ENCODE peak calls at places on chromosomes 12 and 14, in four cellular contexts. W, Z, Q and V are unnamed samples.

GRCh38 chr14:90274019-90274418 is 17.7 kb downstream of the PSMC1 start:
- DNase-seq in W (peak), Z (no peak), Q (no peak), V (no peak)

GRCh38 chr14:67187210-67187609 is 2.0 kb upstream of the GARIN2 start:
- DNase-seq in W (no peak), Z (peak), Q (no peak), V (no peak)

GRCh38 chr14:92880351-92880750 is 42.6 kb upstream of the CHGA start:
- DNase-seq in W (no peak), Z (peak), Q (no peak), V (no peak)

GRCh38 chr12:54649825-54650224 is 1.7 kb upstream of the DCD start:
- DNase-seq in W (no peak), Z (no peak), Q (no peak), V (no peak)

GRCh38 chr12:42306297-42306696 is 19.6 kb downstream of the ZCRB1 start:
- DNase-seq in W (no peak), Z (no peak), Q (no peak), V (no peak)

GRCh38 chr12:55692631-55693322 is 14.9 kb downstream of the ITGA7 start:
- DNase-seq in W (peak), Z (no peak), Q (no peak), V (no peak)

GRCh38 chr14:100842799-100843198 is 16.9 kb downstream of the MEG3 start:
- DNase-seq in W (no peak), Z (peak), Q (no peak), V (no peak)

GRCh38 chr14:104708606-104709268 is 15.3 kb upstream of the ADSS1 start:
- DNase-seq in W (peak), Z (no peak), Q (peak), V (no peak)

GRCh38 chr12:124422570-124423523 is 128.0 kb downstream of the RFLNA start:
- DNase-seq in W (peak), Z (peak), Q (peak), V (peak)

GRCh38 chr14:99758121-99758871 is 34.9 kb upstream of the EML1 start:
- DNase-seq in W (no peak), Z (peak), Q (no peak), V (no peak)

GRCh38 chr12:130714091-130714590 is 2.0 kb downstream of the RIMBP2 start:
- DNase-seq in W (peak), Z (no peak), Q (no peak), V (no peak)

GRCh38 chr12:60100150-60100549 is 504.3 kb downstream of the SLC16A7 start:
- DNase-seq in W (no peak), Z (no peak), Q (no peak), V (no peak)

DNA sequence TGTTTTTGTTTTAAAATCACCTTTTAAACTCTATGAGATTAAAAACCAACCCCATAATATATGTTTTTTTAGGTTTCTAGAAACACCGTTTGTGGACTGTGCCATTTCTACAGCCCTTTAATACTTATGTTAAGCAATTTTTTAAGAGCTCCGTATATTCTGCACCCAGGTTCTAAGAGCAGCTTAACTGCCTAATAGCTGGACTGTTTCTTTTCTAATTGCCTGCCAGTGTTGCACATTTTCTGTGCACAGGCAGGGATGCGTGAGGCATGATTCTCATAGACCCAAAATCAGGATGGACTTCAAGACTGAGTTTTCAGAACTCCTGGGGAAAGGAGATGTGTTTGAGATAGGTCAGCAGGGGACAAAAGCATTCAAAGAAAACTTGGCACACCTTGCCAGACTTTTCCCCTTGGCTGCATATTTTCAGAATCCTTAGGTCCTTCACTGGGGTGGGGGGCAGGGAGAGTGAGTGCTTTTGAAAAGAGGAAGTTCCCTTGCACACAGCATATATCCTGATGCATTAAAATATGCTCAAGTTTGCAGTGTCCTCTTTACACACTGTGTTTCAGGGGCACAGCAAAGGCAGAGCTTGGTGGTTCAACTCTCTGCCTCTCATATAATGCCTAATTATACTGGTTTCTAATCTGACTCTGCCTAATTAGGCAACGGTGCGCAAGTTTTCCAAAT is 27.9 kb downstream of the TMEM30B start:
- DNase-seq in W (peak), Z (no peak), Q (no peak), V (no peak)
- TF ChIP-seq CTCF in W (no peak), Z (no peak), Q (no peak), V (no peak)

GRCh38 chr12:107774349-107775029 is at the start of gene ASCL4:
- DNase-seq in W (no peak), Z (no peak), Q (no peak), V (no peak)
- TF ChIP-seq CTCF in W (no peak), Z (no peak), Q (no peak), V (no peak)

DNA sequence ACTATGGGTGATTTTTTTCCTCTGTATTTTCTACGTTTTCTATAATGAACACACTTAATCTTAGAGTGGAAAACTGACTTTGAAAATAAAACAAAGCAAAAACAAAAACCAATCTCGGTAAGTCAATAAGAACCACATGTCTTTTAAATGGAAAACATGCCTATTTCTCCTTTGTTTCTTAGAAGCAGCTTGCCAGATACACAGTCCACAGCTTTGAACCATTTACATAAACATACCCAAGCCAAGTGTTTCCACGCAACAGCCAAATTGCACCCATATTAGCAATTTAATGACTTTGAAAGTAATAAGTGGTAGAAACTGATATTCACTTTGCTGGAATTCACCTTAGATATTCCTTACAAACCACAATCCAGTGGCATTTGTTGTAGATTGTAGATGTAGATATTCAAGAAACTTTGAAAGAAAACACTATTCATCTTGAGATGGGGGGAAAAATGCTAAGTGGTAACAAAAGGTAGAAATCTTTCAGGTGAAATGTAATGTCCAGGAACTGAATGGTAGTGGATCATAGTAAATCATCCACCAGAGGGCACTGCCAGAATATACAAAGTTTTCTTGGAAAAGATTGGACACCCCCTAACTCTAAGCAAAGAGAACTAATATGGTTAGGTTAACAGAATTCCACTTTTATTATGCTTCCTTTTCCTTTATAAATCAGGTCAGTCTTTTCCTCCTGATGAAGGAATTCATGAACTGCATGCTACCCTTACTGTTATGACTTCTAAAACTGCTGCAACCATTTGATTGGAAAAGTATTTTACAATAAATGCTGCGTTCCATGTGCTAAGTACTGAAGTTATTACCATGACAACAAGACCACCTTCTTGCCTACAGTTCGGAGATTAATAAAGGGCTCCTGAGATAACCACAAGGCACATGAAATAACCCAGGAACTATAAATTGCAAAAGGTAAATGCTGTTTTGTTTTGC is 69.8 kb downstream of the RERG start:
- DNase-seq in W (no peak), Z (peak), Q (peak), V (no peak)
- TF ChIP-seq CTCF in W (no peak), Z (peak), Q (peak), V (peak)

DNA sequence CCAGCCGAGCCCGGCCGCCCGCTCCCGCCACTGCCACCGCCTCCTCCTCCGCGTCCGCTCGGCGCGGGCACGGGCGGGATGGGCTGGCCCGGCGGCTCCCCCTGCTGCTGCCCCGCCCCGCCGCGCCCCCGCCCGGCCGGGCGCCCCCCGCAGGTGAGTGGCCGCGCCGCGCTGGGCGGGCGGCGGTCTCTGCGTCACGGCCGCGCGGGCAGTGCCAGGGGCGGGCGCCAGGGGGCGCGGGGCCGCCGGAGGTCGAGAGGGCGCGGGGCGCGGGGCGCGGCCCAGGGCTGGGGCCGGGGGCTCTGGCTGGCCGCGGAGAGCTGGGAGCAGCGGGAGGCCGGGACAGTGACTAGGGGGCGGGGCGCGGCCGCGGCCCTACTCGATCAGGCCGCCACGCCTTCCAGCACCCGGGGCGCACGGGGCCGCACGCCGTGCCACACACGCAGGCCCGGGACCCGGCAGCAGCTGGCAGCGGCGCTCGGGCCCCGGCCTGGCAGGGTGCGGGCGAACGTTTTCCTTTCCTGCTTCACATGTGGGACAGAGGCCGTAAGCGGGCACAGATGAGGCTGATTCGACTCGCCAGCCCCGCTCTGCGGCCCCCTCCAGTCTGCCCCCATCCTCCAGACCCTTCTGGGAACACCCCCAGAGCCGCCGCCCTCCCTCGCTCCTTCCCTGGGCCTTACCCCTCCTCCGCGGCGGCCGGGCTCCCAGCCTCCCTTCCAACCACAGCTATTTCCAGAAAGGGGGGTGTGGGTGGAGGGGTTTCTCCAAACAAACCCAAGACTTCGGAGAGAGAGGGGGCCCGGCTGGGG is 2.4 kb upstream of the TNS2 start:
- DNase-seq in W (peak), Z (no peak), Q (peak), V (peak)
- TF ChIP-seq CTCF in W (no peak), Z (peak), Q (no peak), V (peak)

DNA sequence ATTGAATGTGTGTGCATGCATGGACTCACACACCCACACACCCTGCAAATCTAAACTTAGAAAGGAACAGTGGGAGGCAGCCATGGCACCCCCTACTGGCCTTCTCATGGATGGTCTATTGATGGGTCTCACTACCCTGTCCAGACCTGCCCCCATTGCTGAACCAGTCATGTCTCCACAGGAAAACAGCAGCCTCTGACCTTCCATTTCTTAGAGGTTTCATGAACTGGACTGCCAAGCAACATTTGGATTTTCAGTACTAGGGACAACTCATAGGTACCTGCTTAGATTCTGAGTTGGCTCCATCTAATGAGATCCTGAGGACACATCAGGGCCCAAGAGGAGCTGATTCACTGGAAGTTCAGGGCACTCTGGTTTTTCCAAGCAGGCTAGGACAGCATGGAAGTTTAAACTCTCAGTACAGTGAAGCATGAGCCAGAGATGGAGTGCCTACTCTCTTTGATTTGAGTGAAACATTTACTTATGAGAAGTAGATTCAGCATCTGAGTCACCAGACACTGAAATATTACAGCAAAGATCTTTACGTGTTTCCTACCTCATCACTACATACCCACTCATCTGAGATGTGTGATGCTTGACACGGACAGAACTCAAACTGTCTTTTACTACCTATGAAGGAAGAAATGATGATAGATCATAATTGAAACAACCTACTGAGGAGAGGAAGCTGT is 98.9 kb upstream of the PLEKHG7 start:
- DNase-seq in W (no peak), Z (peak), Q (no peak), V (no peak)
- TF ChIP-seq CTCF in W (no peak), Z (peak), Q (no peak), V (no peak)